ENCODE peak calls at places on chromosomes 13 and 19, in five cellular contexts. X is neural crest cell; Q is iris pigment epithelial cell; P is fibroblast of pulmonary artery; E is stimulated activated CD4-positive, alpha-beta T cell treated with anti-CD3 and anti-CD28 coated beads, Interleukin-15, amount 100 ng/mL, for 48 hours. B is an unnamed sample.

GRCh38 chr19:50328257-50329145 is 676 bp downstream of the KCNC3 start:
- DNase-seq in X (no peak), Q (no peak), P (no peak), E (no peak), B (no peak)

GRCh38 chr13:94674609-94675348 is 37.6 kb downstream of the SOX21 start:
- DNase-seq in X (peak), Q (peak), P (peak), E (peak), B (peak)

GRCh38 chr13:44758595-44759221 is 182.6 kb upstream of the TSC22D1 start:
- DNase-seq in X (no peak), Q (peak), P (peak), E (peak), B (peak)

GRCh38 chr13:20780318-20780717 is 6.6 kb upstream of the EEF1AKMT1 start:
- DNase-seq in X (no peak), Q (no peak), P (no peak), E (no peak), B (no peak)

GRCh38 chr19:13022111-13022858 is 27.0 kb downstream of the NFIX start:
- DNase-seq in X (no peak), Q (peak), P (no peak), E (no peak), B (peak)

GRCh38 chr13:106899444-106899843 is 331.5 kb upstream of the ARGLU1 start:
- DNase-seq in X (no peak), Q (no peak), P (peak), E (no peak), B (no peak)

GRCh38 chr19:52638601-52639000 is 446 bp upstream of the ZNF83 start:
- DNase-seq in X (no peak), Q (peak), P (no peak), E (no peak), B (peak)

GRCh38 chr13:40231311-40231710 is 435.1 kb downstream of the FOXO1 start:
- DNase-seq in X (no peak), Q (no peak), P (no peak), E (no peak), B (peak)

GRCh38 chr19:41702208-41702651 is 6.2 kb upstream of the CEACAM5 start:
- DNase-seq in X (no peak), Q (peak), P (peak), E (no peak), B (peak)

B was measured in LHCN-M2.